ENCODE peak calls at places on chromosomes 11 and 22, in five cellular contexts. One of them, this sample, is unnamed.

GRCh38 chr11:121478895-121479281 is 26.1 kb upstream of the SORL1-AS1 start:
- DNase-seq in body of pancreas: no peak
- DNase-seq in tibial artery: no peak
- DNase-seq in neuronal stem cell: no peak
- DNase-seq in dorsolateral prefrontal cortex: no peak
- DNase-seq in this sample: no peak

GRCh38 chr22:39530692-39531331 is 1.7 kb downstream of the RPS19BP1 start:
- DNase-seq in neuronal stem cell: no peak
- DNase-seq in body of pancreas: no peak
- DNase-seq in dorsolateral prefrontal cortex: no peak
- DNase-seq in tibial artery: no peak
- DNase-seq in this sample: peak; percentile 50

GRCh38 chr11:91761406-91762027 is 463.1 kb upstream of the FAT3 start:
- DNase-seq in neuronal stem cell: no peak
- DNase-seq in dorsolateral prefrontal cortex: no peak
- DNase-seq in tibial artery: no peak
- DNase-seq in body of pancreas: no peak
- DNase-seq in this sample: no peak

GRCh38 chr11:122696662-122697061 is 41.1 kb downstream of the UBASH3B start:
- DNase-seq in dorsolateral prefrontal cortex: no peak
- DNase-seq in body of pancreas: no peak
- DNase-seq in neuronal stem cell: no peak
- DNase-seq in tibial artery: no peak
- DNase-seq in this sample: no peak

GRCh38 chr11:122833133-122833470 is 5.2 kb upstream of the CRTAM start:
- DNase-seq in tibial artery: no peak
- DNase-seq in neuronal stem cell: no peak
- DNase-seq in body of pancreas: no peak
- DNase-seq in dorsolateral prefrontal cortex: no peak
- DNase-seq in this sample: no peak

GRCh38 chr11:101428918-101429317 is 154.9 kb downstream of the TRPC6 start:
- DNase-seq in dorsolateral prefrontal cortex: no peak
- DNase-seq in body of pancreas: no peak
- DNase-seq in tibial artery: no peak
- DNase-seq in neuronal stem cell: no peak
- DNase-seq in this sample: no peak

GRCh38 chr11:8773125-8773524 is 90.5 kb downstream of the RPL27A start:
- DNase-seq in tibial artery: no peak
- DNase-seq in dorsolateral prefrontal cortex: no peak
- DNase-seq in neuronal stem cell: no peak
- DNase-seq in body of pancreas: no peak
- DNase-seq in this sample: no peak

GRCh38 chr22:17436382-17436951 is 67.2 kb downstream of the CECR2 start:
- DNase-seq in tibial artery: no peak
- DNase-seq in body of pancreas: no peak
- DNase-seq in dorsolateral prefrontal cortex: no peak
- DNase-seq in neuronal stem cell: peak; percentile 14
- DNase-seq in this sample: no peak

GRCh38 chr11:44913502-44913901 is 37.2 kb downstream of the TP53I11 start:
- DNase-seq in body of pancreas: no peak
- DNase-seq in neuronal stem cell: no peak
- DNase-seq in dorsolateral prefrontal cortex: no peak
- DNase-seq in tibial artery: no peak
- DNase-seq in this sample: no peak

GRCh38 chr22:38700271-38700788 is 413 bp downstream of the JOSD1 start:
- DNase-seq in neuronal stem cell: no peak
- DNase-seq in body of pancreas: peak; percentile 67
- DNase-seq in dorsolateral prefrontal cortex: no peak
- DNase-seq in tibial artery: peak; percentile 63
- DNase-seq in this sample: peak; percentile 75

GRCh38 chr22:37370306-37370979 is 56.8 kb downstream of the ELFN2 start:
- DNase-seq in body of pancreas: no peak
- DNase-seq in dorsolateral prefrontal cortex: no peak
- DNase-seq in neuronal stem cell: no peak
- DNase-seq in tibial artery: peak; percentile 64
- DNase-seq in this sample: peak; percentile 32

GRCh38 chr11:74678591-74679512 is 52.4 kb downstream of the CHRDL2 start:
- DNase-seq in tibial artery: no peak
- DNase-seq in neuronal stem cell: no peak
- DNase-seq in dorsolateral prefrontal cortex: no peak
- DNase-seq in body of pancreas: no peak
- DNase-seq in this sample: peak; percentile 35

GRCh38 chr22:30205281-30206115 is 41.1 kb downstream of the LIF start:
- DNase-seq in body of pancreas: no peak
- DNase-seq in tibial artery: peak; percentile 53
- DNase-seq in neuronal stem cell: no peak
- DNase-seq in dorsolateral prefrontal cortex: no peak
- DNase-seq in this sample: no peak

GRCh38 chr11:131944709-131945108 is 574.3 kb downstream of the NTM start:
- DNase-seq in tibial artery: no peak
- DNase-seq in body of pancreas: no peak
- DNase-seq in neuronal stem cell: no peak
- DNase-seq in dorsolateral prefrontal cortex: no peak
- DNase-seq in this sample: no peak

GRCh38 chr11:41456288-41456687 is 3.2 kb downstream of the LRRC4C start:
- DNase-seq in neuronal stem cell: no peak
- DNase-seq in tibial artery: no peak
- DNase-seq in body of pancreas: no peak
- DNase-seq in dorsolateral prefrontal cortex: no peak
- DNase-seq in this sample: no peak

GRCh38 chr11:41457216-41458014 is 2.0 kb downstream of the LRRC4C start:
- DNase-seq in dorsolateral prefrontal cortex: no peak
- DNase-seq in body of pancreas: no peak
- DNase-seq in neuronal stem cell: no peak
- DNase-seq in tibial artery: no peak
- DNase-seq in this sample: no peak

GRCh38 chr11:41461057-41461681 is 1.7 kb upstream of the LRRC4C start:
- DNase-seq in neuronal stem cell: no peak
- DNase-seq in tibial artery: no peak
- DNase-seq in dorsolateral prefrontal cortex: no peak
- DNase-seq in body of pancreas: no peak
- DNase-seq in this sample: no peak

GRCh38 chr11:41459602-41460405 is at the start of gene LRRC4C:
- DNase-seq in body of pancreas: no peak
- DNase-seq in neuronal stem cell: no peak
- DNase-seq in dorsolateral prefrontal cortex: no peak
- DNase-seq in tibial artery: no peak
- DNase-seq in this sample: no peak
- H3K4me3 ChIP-seq in body of pancreas: no peak within 1 kb of the TSS
- H3K4me3 ChIP-seq in neuronal stem cell: peak within 1 kb of the TSS; percentile 43
- H3K4me3 ChIP-seq in dorsolateral prefrontal cortex: peak within 1 kb of the TSS; percentile 59
- H3K4me3 ChIP-seq in tibial artery: no peak within 1 kb of the TSS
- H3K4me3 ChIP-seq in this sample: no peak within 1 kb of the TSS

DNA sequence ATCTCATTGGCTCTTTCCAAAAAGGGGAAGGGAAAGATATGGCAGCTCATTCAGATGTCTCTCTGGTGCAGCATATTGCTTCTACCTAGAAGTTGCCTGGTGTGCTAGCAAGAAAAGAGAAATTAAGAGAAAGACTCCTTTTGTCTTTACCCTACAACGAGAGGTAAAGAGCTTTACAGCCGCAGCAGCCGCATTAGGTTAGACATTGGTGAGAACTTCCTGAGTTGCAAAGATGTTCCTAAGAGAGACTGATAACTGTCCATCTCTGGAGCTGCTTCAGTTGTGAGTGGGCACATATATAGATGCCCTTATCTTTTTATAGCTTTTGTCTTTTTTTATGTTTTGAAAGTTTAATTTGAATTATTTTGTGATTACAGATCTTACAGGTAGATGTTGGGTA is 80.8 kb upstream of the NNMT start:
- DNase-seq in dorsolateral prefrontal cortex: no peak
- DNase-seq in neuronal stem cell: no peak
- DNase-seq in tibial artery: no peak
- DNase-seq in body of pancreas: no peak
- DNase-seq in this sample: no peak
- H3K27ac ChIP-seq in dorsolateral prefrontal cortex: no peak overlapping the region
- H3K27ac ChIP-seq in neuronal stem cell: no peak overlapping the region
- H3K27ac ChIP-seq in tibial artery: peak overlapping the region; percentile 39
- H3K27ac ChIP-seq in body of pancreas: no peak overlapping the region
- H3K27ac ChIP-seq in this sample: no peak overlapping the region

GRCh38 chr11:36596880-36597279 is 1.2 kb downstream of the RAG2 start:
- DNase-seq in body of pancreas: no peak
- DNase-seq in dorsolateral prefrontal cortex: no peak
- DNase-seq in tibial artery: no peak
- DNase-seq in neuronal stem cell: no peak
- DNase-seq in this sample: no peak
- H3K4me3 ChIP-seq in body of pancreas: no peak overlapping the region
- H3K4me3 ChIP-seq in dorsolateral prefrontal cortex: no peak overlapping the region
- H3K4me3 ChIP-seq in tibial artery: no peak overlapping the region
- H3K4me3 ChIP-seq in neuronal stem cell: no peak overlapping the region
- H3K4me3 ChIP-seq in this sample: no peak overlapping the region

DNA sequence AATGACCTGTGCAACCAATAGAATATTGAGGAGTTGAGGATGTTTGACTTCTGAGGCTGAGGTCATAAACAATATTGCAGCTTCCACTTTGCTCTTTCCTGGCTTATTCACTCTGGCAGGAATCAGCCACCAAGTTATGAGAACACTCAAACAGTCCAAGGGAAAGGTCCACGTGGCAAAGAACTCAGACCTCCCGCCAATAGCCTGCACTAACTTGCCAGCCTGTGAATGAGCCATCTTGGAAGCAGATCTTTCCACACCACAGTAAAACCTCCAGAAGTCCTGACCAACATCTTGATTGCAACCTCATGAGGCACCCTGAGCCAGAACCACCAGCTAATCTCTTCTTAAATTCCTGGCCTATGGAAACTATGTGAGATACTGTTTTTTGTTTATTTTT is 22.7 kb upstream of the PICALM start:
- DNase-seq in neuronal stem cell: no peak
- DNase-seq in body of pancreas: no peak
- DNase-seq in tibial artery: peak; percentile 26
- DNase-seq in dorsolateral prefrontal cortex: no peak
- DNase-seq in this sample: no peak
- H3K27ac ChIP-seq in neuronal stem cell: no peak overlapping the region
- H3K27ac ChIP-seq in body of pancreas: no peak overlapping the region
- H3K27ac ChIP-seq in tibial artery: no peak overlapping the region
- H3K27ac ChIP-seq in dorsolateral prefrontal cortex: no peak overlapping the region
- H3K27ac ChIP-seq in this sample: no peak overlapping the region

GRCh38 chr11:20020716-20021115 is 139.6 kb downstream of the DBX1 start:
- DNase-seq in dorsolateral prefrontal cortex: no peak
- DNase-seq in body of pancreas: no peak
- DNase-seq in tibial artery: no peak
- DNase-seq in neuronal stem cell: no peak
- DNase-seq in this sample: no peak

GRCh38 chr11:20021771-20022362 is 138.4 kb downstream of the DBX1 start:
- DNase-seq in tibial artery: no peak
- DNase-seq in body of pancreas: no peak
- DNase-seq in dorsolateral prefrontal cortex: no peak
- DNase-seq in neuronal stem cell: no peak
- DNase-seq in this sample: no peak

GRCh38 chr11:20023082-20023426 is 137.2 kb downstream of the DBX1 start:
- DNase-seq in neuronal stem cell: no peak
- DNase-seq in tibial artery: no peak
- DNase-seq in dorsolateral prefrontal cortex: no peak
- DNase-seq in body of pancreas: no peak
- DNase-seq in this sample: no peak

GRCh38 chr11:20021212-20021611 is 139.1 kb downstream of the DBX1 start:
- DNase-seq in dorsolateral prefrontal cortex: no peak
- DNase-seq in neuronal stem cell: no peak
- DNase-seq in tibial artery: no peak
- DNase-seq in body of pancreas: no peak
- DNase-seq in this sample: no peak

DNA sequence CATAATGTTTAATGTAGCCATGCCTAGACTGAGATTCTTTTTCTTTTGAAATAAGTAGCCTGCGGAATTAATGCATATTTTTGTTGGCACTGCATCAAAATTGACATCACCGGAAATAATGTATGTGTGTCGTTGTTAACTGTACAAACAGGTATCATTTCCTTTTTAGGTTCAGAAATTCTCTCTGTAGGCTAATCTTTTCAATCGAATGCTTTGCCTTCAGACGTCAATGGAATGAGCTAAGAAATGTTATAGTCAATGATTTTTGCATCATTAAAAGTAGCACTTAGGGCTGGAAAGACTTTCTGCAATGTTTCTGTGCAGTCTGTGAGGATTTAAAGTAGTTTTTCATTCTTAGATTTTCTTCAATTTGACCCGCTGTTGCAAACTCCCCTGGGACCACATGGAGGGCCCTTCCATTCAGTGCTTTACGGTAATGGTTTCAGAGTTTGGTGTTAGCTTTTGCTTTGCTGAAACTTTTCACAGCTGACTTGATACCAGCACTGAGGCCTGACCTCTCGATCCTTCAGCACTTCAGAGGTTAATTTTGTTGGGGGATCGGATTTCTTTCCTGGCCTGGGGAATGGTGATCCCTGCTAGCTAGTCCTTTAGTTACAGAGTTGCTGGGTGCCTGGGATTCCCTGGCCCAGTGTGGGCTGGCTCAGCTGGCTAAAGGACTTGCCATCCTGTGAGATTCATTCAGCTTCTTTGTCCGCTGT is 137.8 kb downstream of the DBX1 start:
- DNase-seq in dorsolateral prefrontal cortex: no peak
- DNase-seq in neuronal stem cell: peak; percentile 81
- DNase-seq in body of pancreas: peak; percentile 33
- DNase-seq in tibial artery: no peak
- DNase-seq in this sample: no peak
- H3K4me3 ChIP-seq in dorsolateral prefrontal cortex: peak overlapping the region; percentile 45
- H3K4me3 ChIP-seq in neuronal stem cell: no peak overlapping the region
- H3K4me3 ChIP-seq in body of pancreas: peak overlapping the region; percentile 1
- H3K4me3 ChIP-seq in tibial artery: peak overlapping the region; percentile 31
- H3K4me3 ChIP-seq in this sample: no peak overlapping the region

GRCh38 chr11:93521086-93521485 is 22.1 kb downstream of the SMCO4 start:
- DNase-seq in dorsolateral prefrontal cortex: no peak
- DNase-seq in tibial artery: no peak
- DNase-seq in body of pancreas: no peak
- DNase-seq in neuronal stem cell: no peak
- DNase-seq in this sample: no peak
- H3K27ac ChIP-seq in dorsolateral prefrontal cortex: no peak overlapping the region
- H3K27ac ChIP-seq in tibial artery: no peak overlapping the region
- H3K27ac ChIP-seq in body of pancreas: no peak overlapping the region
- H3K27ac ChIP-seq in neuronal stem cell: no peak overlapping the region
- H3K27ac ChIP-seq in this sample: no peak overlapping the region

DNA sequence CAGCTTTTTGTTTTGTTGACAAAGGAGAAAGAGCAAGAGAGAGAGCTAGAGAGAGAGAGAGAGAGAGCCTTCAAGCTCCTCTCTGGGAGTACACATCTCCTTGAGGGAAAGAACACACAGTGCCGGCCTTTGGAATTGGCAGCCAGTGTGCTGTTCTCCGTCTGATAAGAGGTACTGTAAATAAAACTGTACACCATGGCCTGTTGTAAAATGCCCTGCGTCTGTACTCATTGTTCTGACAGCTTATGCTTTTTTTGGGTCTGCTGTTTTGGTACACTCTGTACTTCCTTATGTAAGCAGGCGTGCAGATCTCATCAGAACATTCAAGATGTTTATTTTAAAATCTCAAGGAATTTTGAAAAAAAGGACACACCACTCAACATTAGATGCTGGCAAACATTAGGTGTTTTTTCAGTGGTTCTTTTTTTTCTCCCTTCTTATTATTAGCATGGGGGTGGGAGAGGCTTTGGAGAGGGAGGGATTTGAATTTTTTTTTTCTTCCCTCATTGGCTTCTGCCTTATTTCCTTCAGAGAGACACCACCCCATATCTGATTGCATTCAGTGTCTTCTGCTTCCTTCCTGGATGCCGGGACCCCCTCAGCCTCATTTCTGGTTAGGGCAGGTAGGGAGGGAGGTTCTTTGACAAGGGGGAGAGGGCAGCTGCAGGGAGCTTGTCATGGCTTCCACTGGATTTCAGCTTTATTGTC is 116.8 kb upstream of the NNMT start:
- DNase-seq in dorsolateral prefrontal cortex: no peak
- DNase-seq in tibial artery: peak; percentile 96
- DNase-seq in neuronal stem cell: no peak
- DNase-seq in body of pancreas: peak; percentile 88
- DNase-seq in this sample: peak; percentile 98
- H3K4me3 ChIP-seq in dorsolateral prefrontal cortex: peak overlapping the region; percentile 49
- H3K4me3 ChIP-seq in tibial artery: peak overlapping the region; percentile 53
- H3K4me3 ChIP-seq in neuronal stem cell: no peak overlapping the region
- H3K4me3 ChIP-seq in body of pancreas: no peak overlapping the region
- H3K4me3 ChIP-seq in this sample: peak overlapping the region; percentile 46

This sample was measured in adrenal gland.